ENCODE peak calls at places on chromosome 1, in six cellular contexts. One of them, this sample, is unnamed.

GRCh38 chr1:119853155-119853554 is 41.9 kb upstream of the REG4 start:
- DNase-seq in progenitor cell of endocrine pancreas: no peak
- DNase-seq in activated CD4-positive, alpha-beta T cell treated with anti-CD3 and anti-CD28 coated beads, Interleukin-2, amount 10 ng/mL, durations not matched to agents 7 days and 5 days: no peak
- DNase-seq in stimulated activated CD4-positive, alpha-beta T cell treated with anti-CD3 and anti-CD28 coated beads, Interleukin-12 subunit alpha, Interleukin-12 subunit beta, amount 100 ng/mL, for 24 hours: no peak
- DNase-seq in fibroblast of lung: no peak
- DNase-seq in AML-193: no peak
- DNase-seq in this sample: no peak

GRCh38 chr1:206935491-206936067 is 10.7 kb downstream of the PIGR start:
- DNase-seq in fibroblast of lung: no peak
- DNase-seq in AML-193: peak; percentile 37
- DNase-seq in activated CD4-positive, alpha-beta T cell treated with anti-CD3 and anti-CD28 coated beads, Interleukin-2, amount 10 ng/mL, durations not matched to agents 7 days and 5 days: peak; percentile 68
- DNase-seq in stimulated activated CD4-positive, alpha-beta T cell treated with anti-CD3 and anti-CD28 coated beads, Interleukin-12 subunit alpha, Interleukin-12 subunit beta, amount 100 ng/mL, for 24 hours: peak; percentile 48
- DNase-seq in progenitor cell of endocrine pancreas: peak; percentile 61
- DNase-seq in this sample: peak; percentile 56

GRCh38 chr1:209486861-209487260 is 96.7 kb upstream of the CAMK1G start:
- DNase-seq in stimulated activated CD4-positive, alpha-beta T cell treated with anti-CD3 and anti-CD28 coated beads, Interleukin-12 subunit alpha, Interleukin-12 subunit beta, amount 100 ng/mL, for 24 hours: no peak
- DNase-seq in activated CD4-positive, alpha-beta T cell treated with anti-CD3 and anti-CD28 coated beads, Interleukin-2, amount 10 ng/mL, durations not matched to agents 7 days and 5 days: no peak
- DNase-seq in progenitor cell of endocrine pancreas: no peak
- DNase-seq in fibroblast of lung: no peak
- DNase-seq in AML-193: no peak
- DNase-seq in this sample: no peak

GRCh38 chr1:20172033-20172588 is 13.8 kb upstream of the UBXN10 start:
- DNase-seq in activated CD4-positive, alpha-beta T cell treated with anti-CD3 and anti-CD28 coated beads, Interleukin-2, amount 10 ng/mL, durations not matched to agents 7 days and 5 days: no peak
- DNase-seq in stimulated activated CD4-positive, alpha-beta T cell treated with anti-CD3 and anti-CD28 coated beads, Interleukin-12 subunit alpha, Interleukin-12 subunit beta, amount 100 ng/mL, for 24 hours: no peak
- DNase-seq in fibroblast of lung: no peak
- DNase-seq in AML-193: no peak
- DNase-seq in progenitor cell of endocrine pancreas: no peak
- DNase-seq in this sample: no peak

GRCh38 chr1:210726621-210727020 is 397.9 kb downstream of the HHAT start:
- DNase-seq in fibroblast of lung: no peak
- DNase-seq in progenitor cell of endocrine pancreas: peak; percentile 43
- DNase-seq in stimulated activated CD4-positive, alpha-beta T cell treated with anti-CD3 and anti-CD28 coated beads, Interleukin-12 subunit alpha, Interleukin-12 subunit beta, amount 100 ng/mL, for 24 hours: peak; percentile 4
- DNase-seq in AML-193: no peak
- DNase-seq in activated CD4-positive, alpha-beta T cell treated with anti-CD3 and anti-CD28 coated beads, Interleukin-2, amount 10 ng/mL, durations not matched to agents 7 days and 5 days: peak; percentile 50
- DNase-seq in this sample: peak; percentile 16

GRCh38 chr1:231761747-231762541 is 135.4 kb downstream of the DISC1 start:
- DNase-seq in activated CD4-positive, alpha-beta T cell treated with anti-CD3 and anti-CD28 coated beads, Interleukin-2, amount 10 ng/mL, durations not matched to agents 7 days and 5 days: no peak
- DNase-seq in AML-193: no peak
- DNase-seq in fibroblast of lung: no peak
- DNase-seq in stimulated activated CD4-positive, alpha-beta T cell treated with anti-CD3 and anti-CD28 coated beads, Interleukin-12 subunit alpha, Interleukin-12 subunit beta, amount 100 ng/mL, for 24 hours: no peak
- DNase-seq in progenitor cell of endocrine pancreas: no peak
- DNase-seq in this sample: no peak

GRCh38 chr1:217274927-217275616 is 355.8 kb downstream of the GPATCH2 start:
- DNase-seq in activated CD4-positive, alpha-beta T cell treated with anti-CD3 and anti-CD28 coated beads, Interleukin-2, amount 10 ng/mL, durations not matched to agents 7 days and 5 days: no peak
- DNase-seq in AML-193: no peak
- DNase-seq in fibroblast of lung: peak; percentile 69
- DNase-seq in stimulated activated CD4-positive, alpha-beta T cell treated with anti-CD3 and anti-CD28 coated beads, Interleukin-12 subunit alpha, Interleukin-12 subunit beta, amount 100 ng/mL, for 24 hours: no peak
- DNase-seq in progenitor cell of endocrine pancreas: no peak
- DNase-seq in this sample: peak; percentile 33

GRCh38 chr1:32273389-32274208 is 18.3 kb upstream of the HDAC1 start:
- DNase-seq in activated CD4-positive, alpha-beta T cell treated with anti-CD3 and anti-CD28 coated beads, Interleukin-2, amount 10 ng/mL, durations not matched to agents 7 days and 5 days: peak; percentile 87
- DNase-seq in progenitor cell of endocrine pancreas: no peak
- DNase-seq in fibroblast of lung: no peak
- DNase-seq in AML-193: no peak
- DNase-seq in stimulated activated CD4-positive, alpha-beta T cell treated with anti-CD3 and anti-CD28 coated beads, Interleukin-12 subunit alpha, Interleukin-12 subunit beta, amount 100 ng/mL, for 24 hours: peak; percentile 73
- DNase-seq in this sample: peak; percentile 25

GRCh38 chr1:157429841-157430240 is 122.5 kb downstream of the FCRL5 start:
- DNase-seq in activated CD4-positive, alpha-beta T cell treated with anti-CD3 and anti-CD28 coated beads, Interleukin-2, amount 10 ng/mL, durations not matched to agents 7 days and 5 days: no peak
- DNase-seq in stimulated activated CD4-positive, alpha-beta T cell treated with anti-CD3 and anti-CD28 coated beads, Interleukin-12 subunit alpha, Interleukin-12 subunit beta, amount 100 ng/mL, for 24 hours: no peak
- DNase-seq in fibroblast of lung: no peak
- DNase-seq in AML-193: no peak
- DNase-seq in progenitor cell of endocrine pancreas: no peak
- DNase-seq in this sample: peak; percentile 56

GRCh38 chr1:10694274-10694632 is 102.2 kb downstream of the CASZ1 start:
- DNase-seq in progenitor cell of endocrine pancreas: no peak
- DNase-seq in fibroblast of lung: no peak
- DNase-seq in AML-193: peak; percentile 39
- DNase-seq in activated CD4-positive, alpha-beta T cell treated with anti-CD3 and anti-CD28 coated beads, Interleukin-2, amount 10 ng/mL, durations not matched to agents 7 days and 5 days: peak; percentile 57
- DNase-seq in stimulated activated CD4-positive, alpha-beta T cell treated with anti-CD3 and anti-CD28 coated beads, Interleukin-12 subunit alpha, Interleukin-12 subunit beta, amount 100 ng/mL, for 24 hours: peak; percentile 40
- DNase-seq in this sample: peak; percentile 12

This sample was measured in fibroblast of villous mesenchyme.